ENCODE peak calls at places on chromosomes 2 and 18, in ten cellular contexts. One of them, this sample, is unnamed.

GRCh38 chr2:172817411-172817810 is 81.8 kb downstream of the RAPGEF4 start:
- DNase-seq in GM10248: no peak
- DNase-seq in WERI-Rb-1: no peak
- DNase-seq in lung: no peak
- DNase-seq in psoas muscle: no peak
- DNase-seq in upper lobe of right lung: no peak
- DNase-seq in ascending aorta: no peak
- DNase-seq in activated B cell treated with CpG ODN at 0.5 μM for 24 hours: no peak
- DNase-seq in body of pancreas: no peak
- DNase-seq in upper lobe of left lung: no peak
- DNase-seq in this sample: no peak

GRCh38 chr2:39706945-39707344 is 41.2 kb downstream of the TMEM178A start:
- DNase-seq in upper lobe of left lung: no peak
- DNase-seq in upper lobe of right lung: no peak
- DNase-seq in activated B cell treated with CpG ODN at 0.5 μM for 24 hours: no peak
- DNase-seq in GM10248: no peak
- DNase-seq in lung: no peak
- DNase-seq in WERI-Rb-1: no peak
- DNase-seq in psoas muscle: no peak
- DNase-seq in body of pancreas: no peak
- DNase-seq in ascending aorta: no peak
- DNase-seq in this sample: no peak

GRCh38 chr2:110804915-110805314 is 72.5 kb downstream of the ACOXL start:
- DNase-seq in GM10248: peak
- DNase-seq in ascending aorta: no peak
- DNase-seq in upper lobe of right lung: no peak
- DNase-seq in psoas muscle: no peak
- DNase-seq in WERI-Rb-1: no peak
- DNase-seq in upper lobe of left lung: no peak
- DNase-seq in activated B cell treated with CpG ODN at 0.5 μM for 24 hours: peak
- DNase-seq in body of pancreas: no peak
- DNase-seq in lung: no peak
- DNase-seq in this sample: no peak

GRCh38 chr2:226794751-226795171 is 4.9 kb downstream of the IRS1 start:
- DNase-seq in ascending aorta: no peak
- DNase-seq in lung: no peak
- DNase-seq in upper lobe of right lung: no peak
- DNase-seq in WERI-Rb-1: no peak
- DNase-seq in upper lobe of left lung: no peak
- DNase-seq in body of pancreas: no peak
- DNase-seq in activated B cell treated with CpG ODN at 0.5 μM for 24 hours: no peak
- DNase-seq in psoas muscle: no peak
- DNase-seq in GM10248: no peak
- DNase-seq in this sample: no peak

GRCh38 chr2:187206071-187206470 is 242.0 kb downstream of the CALCRL start:
- DNase-seq in lung: no peak
- DNase-seq in upper lobe of right lung: no peak
- DNase-seq in body of pancreas: no peak
- DNase-seq in ascending aorta: no peak
- DNase-seq in GM10248: no peak
- DNase-seq in psoas muscle: no peak
- DNase-seq in upper lobe of left lung: no peak
- DNase-seq in WERI-Rb-1: no peak
- DNase-seq in activated B cell treated with CpG ODN at 0.5 μM for 24 hours: no peak
- DNase-seq in this sample: no peak

GRCh38 chr2:160967523-160967922 is 192.7 kb upstream of the TANK start:
- DNase-seq in GM10248: no peak
- DNase-seq in lung: no peak
- DNase-seq in upper lobe of left lung: no peak
- DNase-seq in upper lobe of right lung: no peak
- DNase-seq in activated B cell treated with CpG ODN at 0.5 μM for 24 hours: no peak
- DNase-seq in psoas muscle: no peak
- DNase-seq in body of pancreas: no peak
- DNase-seq in ascending aorta: no peak
- DNase-seq in WERI-Rb-1: no peak
- DNase-seq in this sample: no peak

GRCh38 chr18:60292186-60292585 is 80.4 kb downstream of the MC4R start:
- DNase-seq in lung: no peak
- DNase-seq in body of pancreas: no peak
- DNase-seq in upper lobe of right lung: no peak
- DNase-seq in activated B cell treated with CpG ODN at 0.5 μM for 24 hours: no peak
- DNase-seq in ascending aorta: no peak
- DNase-seq in WERI-Rb-1: no peak
- DNase-seq in GM10248: no peak
- DNase-seq in upper lobe of left lung: no peak
- DNase-seq in psoas muscle: no peak
- DNase-seq in this sample: no peak

GRCh38 chr2:24258718-24259117 is 83.9 kb downstream of the FAM228A start:
- DNase-seq in upper lobe of left lung: no peak
- DNase-seq in psoas muscle: no peak
- DNase-seq in WERI-Rb-1: no peak
- DNase-seq in activated B cell treated with CpG ODN at 0.5 μM for 24 hours: no peak
- DNase-seq in ascending aorta: no peak
- DNase-seq in body of pancreas: no peak
- DNase-seq in upper lobe of right lung: no peak
- DNase-seq in GM10248: no peak
- DNase-seq in lung: no peak
- DNase-seq in this sample: no peak

GRCh38 chr2:71720283-71720560 is 266.9 kb downstream of the DYSF start:
- DNase-seq in activated B cell treated with CpG ODN at 0.5 μM for 24 hours: no peak
- DNase-seq in lung: no peak
- DNase-seq in upper lobe of left lung: no peak
- DNase-seq in WERI-Rb-1: no peak
- DNase-seq in upper lobe of right lung: no peak
- DNase-seq in body of pancreas: no peak
- DNase-seq in ascending aorta: no peak
- DNase-seq in psoas muscle: no peak
- DNase-seq in GM10248: no peak
- DNase-seq in this sample: no peak

GRCh38 chr2:145108385-145108784 is 588.5 kb upstream of the ZEB2 start:
- DNase-seq in upper lobe of left lung: no peak
- DNase-seq in activated B cell treated with CpG ODN at 0.5 μM for 24 hours: no peak
- DNase-seq in body of pancreas: peak
- DNase-seq in WERI-Rb-1: no peak
- DNase-seq in GM10248: no peak
- DNase-seq in psoas muscle: no peak
- DNase-seq in ascending aorta: no peak
- DNase-seq in upper lobe of right lung: no peak
- DNase-seq in lung: no peak
- DNase-seq in this sample: no peak

GRCh38 chr2:217899231-217900009 is 103.4 kb downstream of the TNS1 start:
- DNase-seq in ascending aorta: no peak
- DNase-seq in activated B cell treated with CpG ODN at 0.5 μM for 24 hours: no peak
- DNase-seq in body of pancreas: peak
- DNase-seq in lung: peak
- DNase-seq in upper lobe of right lung: peak
- DNase-seq in WERI-Rb-1: peak
- DNase-seq in GM10248: peak
- DNase-seq in psoas muscle: peak
- DNase-seq in upper lobe of left lung: peak
- DNase-seq in this sample: peak
- TF ChIP-seq CTCF in ascending aorta: peak
- TF ChIP-seq CTCF in activated B cell treated with CpG ODN at 0.5 μM for 24 hours: no peak
- TF ChIP-seq CTCF in body of pancreas: peak
- TF ChIP-seq CTCF in lung: peak
- TF ChIP-seq CTCF in upper lobe of right lung: peak
- TF ChIP-seq CTCF in WERI-Rb-1: peak
- TF ChIP-seq CTCF in GM10248: peak
- TF ChIP-seq CTCF in psoas muscle: peak
- TF ChIP-seq CTCF in upper lobe of left lung: peak
- TF ChIP-seq CTCF in this sample: peak

GRCh38 chr2:8627019-8627691 is 54.7 kb upstream of the ID2 start:
- DNase-seq in WERI-Rb-1: no peak
- DNase-seq in upper lobe of right lung: no peak
- DNase-seq in upper lobe of left lung: no peak
- DNase-seq in activated B cell treated with CpG ODN at 0.5 μM for 24 hours: no peak
- DNase-seq in ascending aorta: no peak
- DNase-seq in body of pancreas: no peak
- DNase-seq in GM10248: no peak
- DNase-seq in psoas muscle: no peak
- DNase-seq in lung: no peak
- DNase-seq in this sample: no peak

GRCh38 chr2:8627692-8628085 is 54.2 kb upstream of the ID2 start:
- DNase-seq in activated B cell treated with CpG ODN at 0.5 μM for 24 hours: no peak
- DNase-seq in upper lobe of right lung: no peak
- DNase-seq in psoas muscle: no peak
- DNase-seq in lung: no peak
- DNase-seq in upper lobe of left lung: no peak
- DNase-seq in GM10248: no peak
- DNase-seq in WERI-Rb-1: no peak
- DNase-seq in ascending aorta: no peak
- DNase-seq in body of pancreas: no peak
- DNase-seq in this sample: no peak

GRCh38 chr2:8629402-8629801 is 52.5 kb upstream of the ID2 start:
- DNase-seq in body of pancreas: no peak
- DNase-seq in GM10248: no peak
- DNase-seq in upper lobe of left lung: no peak
- DNase-seq in activated B cell treated with CpG ODN at 0.5 μM for 24 hours: no peak
- DNase-seq in lung: no peak
- DNase-seq in upper lobe of right lung: no peak
- DNase-seq in WERI-Rb-1: no peak
- DNase-seq in psoas muscle: no peak
- DNase-seq in ascending aorta: no peak
- DNase-seq in this sample: no peak

GRCh38 chr2:8628870-8629209 is 53.0 kb upstream of the ID2 start:
- DNase-seq in lung: no peak
- DNase-seq in upper lobe of right lung: no peak
- DNase-seq in upper lobe of left lung: no peak
- DNase-seq in ascending aorta: no peak
- DNase-seq in body of pancreas: no peak
- DNase-seq in WERI-Rb-1: no peak
- DNase-seq in activated B cell treated with CpG ODN at 0.5 μM for 24 hours: no peak
- DNase-seq in GM10248: no peak
- DNase-seq in psoas muscle: no peak
- DNase-seq in this sample: no peak

GRCh38 chr2:8628179-8628869 is 53.5 kb upstream of the ID2 start:
- DNase-seq in GM10248: no peak
- DNase-seq in WERI-Rb-1: no peak
- DNase-seq in ascending aorta: no peak
- DNase-seq in psoas muscle: no peak
- DNase-seq in upper lobe of right lung: no peak
- DNase-seq in lung: no peak
- DNase-seq in body of pancreas: no peak
- DNase-seq in activated B cell treated with CpG ODN at 0.5 μM for 24 hours: no peak
- DNase-seq in upper lobe of left lung: no peak
- DNase-seq in this sample: no peak
- TF ChIP-seq CTCF in GM10248: peak
- TF ChIP-seq CTCF in WERI-Rb-1: no peak
- TF ChIP-seq CTCF in ascending aorta: no peak
- TF ChIP-seq CTCF in psoas muscle: no peak
- TF ChIP-seq CTCF in upper lobe of right lung: no peak
- TF ChIP-seq CTCF in lung: no peak
- TF ChIP-seq CTCF in body of pancreas: no peak
- TF ChIP-seq CTCF in activated B cell treated with CpG ODN at 0.5 μM for 24 hours: no peak
- TF ChIP-seq CTCF in upper lobe of left lung: no peak
- TF ChIP-seq CTCF in this sample: no peak

DNA sequence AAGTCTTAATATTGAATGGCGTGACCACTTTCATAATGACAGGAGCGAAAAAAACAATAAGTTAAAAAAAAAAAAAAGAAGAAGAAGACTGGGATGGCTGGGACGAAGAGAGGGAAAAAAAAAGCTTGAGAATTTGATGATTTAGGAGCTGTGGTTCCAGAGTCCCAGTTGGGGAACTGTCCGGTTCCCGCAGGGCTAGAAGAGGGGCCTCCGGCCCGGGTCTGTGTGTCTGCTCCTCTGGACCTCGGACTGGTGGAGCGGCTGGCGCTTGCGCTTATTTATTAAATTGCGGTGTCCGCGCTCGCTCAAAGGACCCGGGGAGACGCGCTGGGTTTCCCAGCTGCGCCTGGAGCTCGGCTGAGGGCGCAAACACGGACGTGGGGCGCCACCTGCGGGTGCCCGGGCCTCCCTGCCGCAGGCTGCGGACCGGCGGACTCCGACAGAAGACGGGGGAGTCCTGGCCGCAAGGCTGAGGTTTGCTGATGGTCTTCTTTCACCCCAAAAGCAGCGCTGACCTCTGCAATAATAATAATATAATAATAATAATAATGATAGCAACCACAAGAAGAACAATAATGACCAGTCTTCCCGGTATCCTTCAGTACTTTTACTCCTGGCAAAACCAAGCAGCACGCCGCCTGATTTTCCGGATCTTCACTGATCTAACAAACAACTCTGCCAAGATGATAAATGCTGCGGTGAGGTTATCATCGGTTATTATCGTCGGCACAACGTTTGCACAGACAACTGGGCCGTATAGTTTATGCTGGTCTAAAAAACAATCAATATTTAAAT is at the start of gene CBLN2:
- DNase-seq in upper lobe of left lung: peak
- DNase-seq in body of pancreas: peak
- DNase-seq in ascending aorta: no peak
- DNase-seq in GM10248: peak
- DNase-seq in WERI-Rb-1: peak
- DNase-seq in activated B cell treated with CpG ODN at 0.5 μM for 24 hours: peak
- DNase-seq in upper lobe of right lung: peak
- DNase-seq in lung: no peak
- DNase-seq in psoas muscle: no peak
- DNase-seq in this sample: peak
- TF ChIP-seq CTCF in upper lobe of left lung: peak
- TF ChIP-seq CTCF in body of pancreas: peak
- TF ChIP-seq CTCF in ascending aorta: no peak
- TF ChIP-seq CTCF in GM10248: peak
- TF ChIP-seq CTCF in WERI-Rb-1: peak
- TF ChIP-seq CTCF in activated B cell treated with CpG ODN at 0.5 μM for 24 hours: no peak
- TF ChIP-seq CTCF in upper lobe of right lung: peak
- TF ChIP-seq CTCF in lung: peak
- TF ChIP-seq CTCF in psoas muscle: no peak
- TF ChIP-seq CTCF in this sample: peak

GRCh38 chr2:154437104-154437503 is 261.4 kb upstream of the KCNJ3 start:
- DNase-seq in psoas muscle: no peak
- DNase-seq in body of pancreas: no peak
- DNase-seq in WERI-Rb-1: no peak
- DNase-seq in GM10248: no peak
- DNase-seq in upper lobe of left lung: no peak
- DNase-seq in activated B cell treated with CpG ODN at 0.5 μM for 24 hours: no peak
- DNase-seq in lung: no peak
- DNase-seq in upper lobe of right lung: no peak
- DNase-seq in ascending aorta: no peak
- DNase-seq in this sample: no peak

GRCh38 chr2:154443919-154444318 is 254.6 kb upstream of the KCNJ3 start:
- DNase-seq in ascending aorta: no peak
- DNase-seq in activated B cell treated with CpG ODN at 0.5 μM for 24 hours: no peak
- DNase-seq in upper lobe of left lung: no peak
- DNase-seq in WERI-Rb-1: no peak
- DNase-seq in psoas muscle: no peak
- DNase-seq in lung: no peak
- DNase-seq in GM10248: no peak
- DNase-seq in body of pancreas: no peak
- DNase-seq in upper lobe of right lung: no peak
- DNase-seq in this sample: no peak

DNA sequence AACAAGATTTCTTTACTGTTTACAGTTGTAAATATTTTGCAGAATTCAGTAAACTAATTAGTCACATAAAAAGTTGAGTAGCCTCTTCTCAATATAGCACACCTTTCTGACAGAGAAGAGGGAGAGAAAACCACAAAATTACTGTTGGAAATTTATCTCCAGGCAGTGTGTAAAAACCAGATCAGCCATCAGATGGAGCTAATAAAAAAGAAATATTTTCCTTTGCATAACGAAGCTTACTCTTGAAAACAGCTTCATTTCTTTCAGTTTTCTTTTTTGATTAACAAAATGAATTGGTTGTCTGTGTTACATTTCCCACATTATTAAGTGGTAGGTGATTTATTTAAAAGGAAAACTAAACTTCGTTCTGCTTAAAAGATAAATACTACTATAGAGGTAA is 259.3 kb upstream of the KCNJ3 start:
- DNase-seq in lung: no peak
- DNase-seq in WERI-Rb-1: no peak
- DNase-seq in ascending aorta: no peak
- DNase-seq in upper lobe of left lung: no peak
- DNase-seq in activated B cell treated with CpG ODN at 0.5 μM for 24 hours: no peak
- DNase-seq in body of pancreas: no peak
- DNase-seq in GM10248: no peak
- DNase-seq in upper lobe of right lung: no peak
- DNase-seq in psoas muscle: no peak
- DNase-seq in this sample: no peak
- TF ChIP-seq CTCF in lung: no peak
- TF ChIP-seq CTCF in WERI-Rb-1: no peak
- TF ChIP-seq CTCF in ascending aorta: no peak
- TF ChIP-seq CTCF in upper lobe of left lung: no peak
- TF ChIP-seq CTCF in activated B cell treated with CpG ODN at 0.5 μM for 24 hours: no peak
- TF ChIP-seq CTCF in body of pancreas: no peak
- TF ChIP-seq CTCF in GM10248: no peak
- TF ChIP-seq CTCF in upper lobe of right lung: peak
- TF ChIP-seq CTCF in psoas muscle: peak
- TF ChIP-seq CTCF in this sample: peak